ENCODE peak calls at places on chromosome X, in seven cellular contexts. I, J, K, T, Q, P and M are unnamed samples.

GRCh38 chrX:65894138-65894537 is 145.7 kb downstream of the VSIG4 start:
- DNase-seq in P (no peak), I (no peak), Q (peak; percentile 3), T (no peak), J (no peak), K (no peak), M (no peak)

GRCh38 chrX:15619053-15619772 is 18.5 kb upstream of the ACE2 start:
- DNase-seq in Q (no peak), P (peak; percentile 0), J (no peak), I (no peak), K (no peak), T (no peak), M (no peak)

GRCh38 chrX:22134681-22135080 is 102.6 kb downstream of the PHEX start:
- DNase-seq in J (no peak), I (peak; percentile 52), Q (no peak), T (no peak), P (peak; percentile 36), K (no peak), M (no peak)

GRCh38 chrX:112190646-112191045 is 108.1 kb upstream of the TRPC5 start:
- DNase-seq in T (no peak), J (no peak), I (no peak), K (no peak), P (no peak), Q (no peak), M (no peak)

GRCh38 chrX:47579537-47579936 is 2.7 kb upstream of the TIMP1 start:
- DNase-seq in I (peak; percentile 70), J (no peak), Q (peak; percentile 58), K (no peak), P (no peak), T (no peak), M (no peak)

GRCh38 chrX:19017271-19017670 is 33.4 kb upstream of the PHKA2 start:
- DNase-seq in K (no peak), I (peak; percentile 25), J (no peak), P (no peak), Q (no peak), T (no peak), M (no peak)

GRCh38 chrX:109873983-109874382 is 128.9 kb upstream of the TMEM164 start:
- DNase-seq in P (no peak), T (no peak), Q (no peak), K (no peak), J (no peak), I (no peak), M (no peak)

GRCh38 chrX:43585922-43586321 is 70.2 kb upstream of the MAOA start:
- DNase-seq in K (no peak), T (no peak), P (no peak), I (no peak), J (no peak), Q (no peak), M (no peak)

GRCh38 chrX:49110417-49110816 is 13.1 kb downstream of the GPKOW start:
- DNase-seq in Q (no peak), I (no peak), J (no peak), T (no peak), P (no peak), K (no peak), M (no peak)

GRCh38 chrX:13492286-13492685 is 77.1 kb upstream of the EGFL6 start:
- DNase-seq in P (no peak), I (no peak), J (no peak), Q (no peak), T (no peak), K (no peak), M (no peak)

GRCh38 chrX:39819921-39820849 is 277.6 kb downstream of the BCOR start:
- DNase-seq in J (no peak), T (no peak), Q (peak; percentile 22), P (no peak), K (no peak), I (peak; percentile 64), M (no peak)

GRCh38 chrX:56794831-56795230 is 65.8 kb downstream of the NBDY start:
- DNase-seq in J (no peak), Q (no peak), T (no peak), I (no peak), K (peak; percentile 32), P (no peak), M (peak; percentile 31)